ENCODE peak calls at places on chromosomes 16 and 17, in six cellular contexts. J is SK-N-SH, F is neural progenitor cell, Q is hepatocyte, P is PC-3, B is HCT116. C is an unnamed sample.

GRCh38 chr17:2485543-2485942 is 26.1 kb downstream of the METTL16 start:
- DNase-seq in J (no peak), F (no peak), Q (no peak), P (peak; percentile 45), B (no peak), C (no peak)

GRCh38 chr17:10875411-10875810 is 37.5 kb upstream of the PIRT start:
- DNase-seq in J (no peak), F (peak; percentile 73), Q (peak; percentile 62), P (peak; percentile 19), B (no peak), C (peak; percentile 24)

GRCh38 chr17:72390675-72391501 is 270.1 kb downstream of the SOX9 start:
- DNase-seq in J (no peak), F (no peak), Q (no peak), P (peak; percentile 97), B (no peak), C (no peak)

GRCh38 chr17:69734656-69735055 is 320.2 kb downstream of the MAP2K6 start:
- DNase-seq in J (no peak), F (no peak), Q (no peak), P (no peak), B (no peak), C (no peak)

GRCh38 chr16:24150282-24150681 is 105.9 kb upstream of the CACNG3 start:
- DNase-seq in J (no peak), F (no peak), Q (no peak), P (no peak), B (no peak), C (no peak)

GRCh38 chr16:58638148-58639036 is 8.8 kb upstream of the CNOT1 start:
- DNase-seq in J (no peak), F (peak; percentile 35), Q (peak; percentile 82), P (peak; percentile 74), B (peak; percentile 54), C (no peak)

GRCh38 chr16:68605746-68606145 is 39.4 kb upstream of the CDH3 start:
- DNase-seq in J (no peak), F (no peak), Q (peak; percentile 11), P (peak; percentile 14), B (no peak), C (no peak)

GRCh38 chr16:90019543-90020259 is 445 bp upstream of the DBNDD1 start:
- DNase-seq in J (peak; percentile 94), F (peak; percentile 85), Q (peak; percentile 80), P (peak; percentile 44), B (no peak), C (peak; percentile 29)

GRCh38 chr16:20851601-20852000 is 45.3 kb downstream of the REXO5 start:
- DNase-seq in J (no peak), F (no peak), Q (peak; percentile 75), P (peak; percentile 81), B (peak; percentile 28), C (no peak)

GRCh38 chr16:67942200-67942509 is 1.8 kb downstream of the LCAT start:
- DNase-seq in J (peak; percentile 85), F (peak; percentile 73), Q (peak; percentile 55), P (peak; percentile 27), B (no peak), C (peak; percentile 26)

GRCh38 chr16:47375423-47375822 is 85.4 kb downstream of the ITFG1 start:
- DNase-seq in J (no peak), F (no peak), Q (no peak), P (no peak), B (no peak), C (no peak)

GRCh38 chr16:19864566-19864965 is 20.1 kb downstream of the GPRC5B start:
- DNase-seq in J (no peak), F (no peak), Q (no peak), P (no peak), B (no peak), C (no peak)

GRCh38 chr16:55297062-55297909 is 26.7 kb upstream of the IRX6 start:
- DNase-seq in J (no peak), F (no peak), Q (no peak), P (peak; percentile 65), B (no peak), C (no peak)

GRCh38 chr17:51764387-51764971 is 394.0 kb downstream of the CA10 start:
- DNase-seq in J (peak; percentile 76), F (peak; percentile 84), Q (peak; percentile 82), P (peak; percentile 84), B (peak; percentile 68), C (peak; percentile 63)

GRCh38 chr17:49696233-49696761 is 11.5 kb downstream of the SLC35B1 start:
- DNase-seq in J (no peak), F (no peak), Q (no peak), P (no peak), B (no peak), C (no peak)

GRCh38 chr17:16950488-16950887 is 21.4 kb downstream of the TNFRSF13B start:
- DNase-seq in J (no peak), F (no peak), Q (no peak), P (no peak), B (no peak), C (peak; percentile 15)

GRCh38 chr16:1974157-1975070 is 2.6 kb downstream of the TBL3 start:
- DNase-seq in J (no peak), F (no peak), Q (no peak), P (no peak), B (no peak), C (no peak)

GRCh38 chr16:66207139-66207863 is 159.2 kb upstream of the CDH5 start:
- DNase-seq in J (no peak), F (no peak), Q (no peak), P (no peak), B (no peak), C (no peak)

GRCh38 chr16:5756969-5757368 is 659.4 kb upstream of the EEF2KMT start:
- DNase-seq in J (no peak), F (peak; percentile 12), Q (no peak), P (no peak), B (no peak), C (peak; percentile 41)

GRCh38 chr17:49362723-49363117 is 670 bp upstream of the ZNF652 start:
- DNase-seq in J (no peak), F (no peak), Q (peak; percentile 11), P (no peak), B (no peak), C (no peak)

GRCh38 chr17:66276328-66276937 is 26.0 kb upstream of the PRKCA start:
- DNase-seq in J (no peak), F (no peak), Q (no peak), P (no peak), B (no peak), C (no peak)

GRCh38 chr17:75474736-75475135 is 18.3 kb downstream of the TMEM94 start:
- DNase-seq in J (no peak), F (no peak), Q (no peak), P (no peak), B (no peak), C (no peak)

GRCh38 chr17:5821813-5822212 is 237.5 kb upstream of the NLRP1 start:
- DNase-seq in J (no peak), F (no peak), Q (no peak), P (no peak), B (no peak), C (no peak)

GRCh38 chr17:5825717-5826330 is 241.5 kb upstream of the NLRP1 start:
- DNase-seq in J (no peak), F (no peak), Q (no peak), P (peak; percentile 60), B (no peak), C (no peak)

GRCh38 chr17:5822281-5823060 is 238.2 kb upstream of the NLRP1 start:
- DNase-seq in J (no peak), F (no peak), Q (no peak), P (no peak), B (no peak), C (no peak)

GRCh38 chr17:5823219-5823618 is 238.9 kb upstream of the NLRP1 start:
- DNase-seq in J (no peak), F (no peak), Q (no peak), P (peak; percentile 59), B (peak; percentile 54), C (no peak)

GRCh38 chr17:5826384-5826783 is 242.1 kb upstream of the NLRP1 start:
- DNase-seq in J (no peak), F (no peak), Q (no peak), P (peak; percentile 82), B (no peak), C (no peak)
- TF ChIP-seq EZH2phosphoT487 in J (no peak), F (no peak), Q (no peak), P (no peak), B (no peak), C (no peak)

GRCh38 chr17:64732336-64733006 is 70.4 kb upstream of the SMURF2 start:
- DNase-seq in J (peak; percentile 77), F (no peak), Q (no peak), P (peak; percentile 87), B (no peak), C (no peak)
- H3K4me2 ChIP-seq in J (peak overlapping the region; percentile 67), F (no peak overlapping the region), Q (no peak overlapping the region), P (peak overlapping the region; percentile 48), B (peak overlapping the region; percentile 55), C (no peak overlapping the region)

GRCh38 chr17:29566473-29567361 is at the start of gene ABHD15:
- DNase-seq in J (peak; percentile 83), F (peak; percentile 84), Q (peak; percentile 90), P (peak; percentile 69), B (peak; percentile 19), C (peak; percentile 75)
- TF ChIP-seq CTCF in J (no peak), F (no peak), Q (no peak), P (no peak), B (no peak), C (no peak)

DNA sequence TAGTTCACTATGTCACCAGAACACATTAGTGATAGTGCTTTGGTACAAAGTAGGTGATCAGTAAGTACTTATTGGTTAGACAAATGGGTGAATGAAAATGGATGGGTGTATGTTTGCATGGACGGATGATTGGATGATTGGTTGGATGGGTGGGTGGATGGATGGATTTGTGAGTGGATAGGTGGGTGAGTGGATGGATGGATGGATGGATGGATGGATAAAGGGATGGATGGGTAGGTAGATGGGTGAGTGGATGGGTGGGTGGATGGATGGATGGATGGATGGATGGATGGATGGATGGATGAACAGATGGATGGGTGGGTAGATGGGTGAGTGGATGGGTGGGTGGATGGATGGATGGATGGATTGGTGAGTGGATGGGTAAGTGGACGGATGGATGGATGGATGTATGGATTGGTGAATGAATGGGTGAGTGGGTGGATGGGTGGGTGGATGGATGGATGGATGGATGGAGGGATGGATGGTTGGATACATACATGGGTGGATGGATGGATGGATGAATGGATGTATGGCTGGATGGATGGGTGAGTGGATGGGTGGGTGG is 225.3 kb upstream of the GSE1 start:
- DNase-seq in J (no peak), F (no peak), Q (no peak), P (no peak), B (no peak), C (no peak)
- TF ChIP-seq EZH2phosphoT487 in J (no peak), F (no peak), Q (no peak), P (no peak), B (no peak), C (no peak)

C was measured in MM.1S.